ENCODE peak calls at places on chromosome 15, in seven cellular contexts. One of them, this sample, is unnamed.

GRCh38 chr15:53910236-53910849 is 67.9 kb upstream of the UNC13C start:
- DNase-seq in activated T-cell treated with anti-CD3 and anti-CD28 coated beads for 48 hours: no peak
- DNase-seq in NCI-H2081 treated with DMSO at 0.1 percent for 48 hours: no peak
- DNase-seq in left ventricle myocardium superior: no peak
- DNase-seq in GM19239: no peak
- DNase-seq in AG09309: no peak
- DNase-seq in stimulated activated naive B cell treated with anti-CD40 and anti-IgM and Interleukin-4, amounts not matched to agents 10 μg/mL and 1 μg/mL and 100 μg/mL, for 72 hours: no peak
- DNase-seq in this sample: no peak

GRCh38 chr15:75208501-75209288 is 7.0 kb downstream of the C15orf39 start:
- DNase-seq in activated T-cell treated with anti-CD3 and anti-CD28 coated beads for 48 hours: no peak
- DNase-seq in NCI-H2081 treated with DMSO at 0.1 percent for 48 hours: no peak
- DNase-seq in left ventricle myocardium superior: peak; percentile 65
- DNase-seq in GM19239: no peak
- DNase-seq in AG09309: no peak
- DNase-seq in stimulated activated naive B cell treated with anti-CD40 and anti-IgM and Interleukin-4, amounts not matched to agents 10 μg/mL and 1 μg/mL and 100 μg/mL, for 72 hours: no peak
- DNase-seq in this sample: no peak

GRCh38 chr15:72197460-72198409 is at the start of gene GRAMD2A:
- DNase-seq in activated T-cell treated with anti-CD3 and anti-CD28 coated beads for 48 hours: peak; percentile 40
- DNase-seq in NCI-H2081 treated with DMSO at 0.1 percent for 48 hours: no peak
- DNase-seq in left ventricle myocardium superior: peak; percentile 53
- DNase-seq in GM19239: peak; percentile 75
- DNase-seq in AG09309: no peak
- DNase-seq in stimulated activated naive B cell treated with anti-CD40 and anti-IgM and Interleukin-4, amounts not matched to agents 10 μg/mL and 1 μg/mL and 100 μg/mL, for 72 hours: no peak
- DNase-seq in this sample: peak; percentile 34

GRCh38 chr15:77064539-77065308 is 6.2 kb downstream of the TSPAN3 start:
- DNase-seq in activated T-cell treated with anti-CD3 and anti-CD28 coated beads for 48 hours: no peak
- DNase-seq in NCI-H2081 treated with DMSO at 0.1 percent for 48 hours: no peak
- DNase-seq in left ventricle myocardium superior: no peak
- DNase-seq in GM19239: no peak
- DNase-seq in AG09309: no peak
- DNase-seq in stimulated activated naive B cell treated with anti-CD40 and anti-IgM and Interleukin-4, amounts not matched to agents 10 μg/mL and 1 μg/mL and 100 μg/mL, for 72 hours: no peak
- DNase-seq in this sample: no peak

GRCh38 chr15:33840615-33841014 is 127.7 kb upstream of the CHRM5 start:
- DNase-seq in activated T-cell treated with anti-CD3 and anti-CD28 coated beads for 48 hours: no peak
- DNase-seq in NCI-H2081 treated with DMSO at 0.1 percent for 48 hours: no peak
- DNase-seq in left ventricle myocardium superior: no peak
- DNase-seq in GM19239: no peak
- DNase-seq in AG09309: no peak
- DNase-seq in stimulated activated naive B cell treated with anti-CD40 and anti-IgM and Interleukin-4, amounts not matched to agents 10 μg/mL and 1 μg/mL and 100 μg/mL, for 72 hours: no peak
- DNase-seq in this sample: no peak

GRCh38 chr15:77059761-77060345 is 11.1 kb downstream of the TSPAN3 start:
- DNase-seq in activated T-cell treated with anti-CD3 and anti-CD28 coated beads for 48 hours: no peak
- DNase-seq in NCI-H2081 treated with DMSO at 0.1 percent for 48 hours: no peak
- DNase-seq in left ventricle myocardium superior: no peak
- DNase-seq in GM19239: no peak
- DNase-seq in AG09309: no peak
- DNase-seq in stimulated activated naive B cell treated with anti-CD40 and anti-IgM and Interleukin-4, amounts not matched to agents 10 μg/mL and 1 μg/mL and 100 μg/mL, for 72 hours: no peak
- DNase-seq in this sample: no peak

GRCh38 chr15:84747423-84748273 is 744 bp upstream of the ZNF592 start:
- DNase-seq in activated T-cell treated with anti-CD3 and anti-CD28 coated beads for 48 hours: peak; percentile 59
- DNase-seq in NCI-H2081 treated with DMSO at 0.1 percent for 48 hours: no peak
- DNase-seq in left ventricle myocardium superior: peak; percentile 88
- DNase-seq in GM19239: peak; percentile 28
- DNase-seq in AG09309: no peak
- DNase-seq in stimulated activated naive B cell treated with anti-CD40 and anti-IgM and Interleukin-4, amounts not matched to agents 10 μg/mL and 1 μg/mL and 100 μg/mL, for 72 hours: peak; percentile 74
- DNase-seq in this sample: peak; percentile 85

GRCh38 chr15:76964157-76964556 is 30.8 kb upstream of the PSTPIP1 start:
- DNase-seq in activated T-cell treated with anti-CD3 and anti-CD28 coated beads for 48 hours: no peak
- DNase-seq in NCI-H2081 treated with DMSO at 0.1 percent for 48 hours: no peak
- DNase-seq in left ventricle myocardium superior: no peak
- DNase-seq in GM19239: no peak
- DNase-seq in AG09309: no peak
- DNase-seq in stimulated activated naive B cell treated with anti-CD40 and anti-IgM and Interleukin-4, amounts not matched to agents 10 μg/mL and 1 μg/mL and 100 μg/mL, for 72 hours: no peak
- DNase-seq in this sample: no peak

GRCh38 chr15:38354321-38354929 is 99.5 kb upstream of the FAM98B start:
- DNase-seq in activated T-cell treated with anti-CD3 and anti-CD28 coated beads for 48 hours: peak; percentile 37
- DNase-seq in NCI-H2081 treated with DMSO at 0.1 percent for 48 hours: no peak
- DNase-seq in left ventricle myocardium superior: peak; percentile 43
- DNase-seq in GM19239: peak; percentile 12
- DNase-seq in AG09309: peak; percentile 27
- DNase-seq in stimulated activated naive B cell treated with anti-CD40 and anti-IgM and Interleukin-4, amounts not matched to agents 10 μg/mL and 1 μg/mL and 100 μg/mL, for 72 hours: peak; percentile 42
- DNase-seq in this sample: peak; percentile 29

GRCh38 chr15:93862791-93863190 is 368.6 kb upstream of the MCTP2 start:
- DNase-seq in activated T-cell treated with anti-CD3 and anti-CD28 coated beads for 48 hours: no peak
- DNase-seq in NCI-H2081 treated with DMSO at 0.1 percent for 48 hours: no peak
- DNase-seq in left ventricle myocardium superior: no peak
- DNase-seq in GM19239: no peak
- DNase-seq in AG09309: no peak
- DNase-seq in stimulated activated naive B cell treated with anti-CD40 and anti-IgM and Interleukin-4, amounts not matched to agents 10 μg/mL and 1 μg/mL and 100 μg/mL, for 72 hours: no peak
- DNase-seq in this sample: no peak

GRCh38 chr15:95884276-95884675 is 446.2 kb upstream of the NR2F2 start:
- DNase-seq in activated T-cell treated with anti-CD3 and anti-CD28 coated beads for 48 hours: no peak
- DNase-seq in NCI-H2081 treated with DMSO at 0.1 percent for 48 hours: no peak
- DNase-seq in left ventricle myocardium superior: no peak
- DNase-seq in GM19239: no peak
- DNase-seq in AG09309: peak; percentile 66
- DNase-seq in stimulated activated naive B cell treated with anti-CD40 and anti-IgM and Interleukin-4, amounts not matched to agents 10 μg/mL and 1 μg/mL and 100 μg/mL, for 72 hours: no peak
- DNase-seq in this sample: no peak

GRCh38 chr15:71181454-71181853 is 66.2 kb downstream of the THSD4 start:
- DNase-seq in activated T-cell treated with anti-CD3 and anti-CD28 coated beads for 48 hours: no peak
- DNase-seq in NCI-H2081 treated with DMSO at 0.1 percent for 48 hours: no peak
- DNase-seq in left ventricle myocardium superior: no peak
- DNase-seq in GM19239: no peak
- DNase-seq in AG09309: no peak
- DNase-seq in stimulated activated naive B cell treated with anti-CD40 and anti-IgM and Interleukin-4, amounts not matched to agents 10 μg/mL and 1 μg/mL and 100 μg/mL, for 72 hours: no peak
- DNase-seq in this sample: no peak

GRCh38 chr15:69940441-69940785 is 157.3 kb downstream of the TLE3 start:
- DNase-seq in activated T-cell treated with anti-CD3 and anti-CD28 coated beads for 48 hours: no peak
- DNase-seq in NCI-H2081 treated with DMSO at 0.1 percent for 48 hours: no peak
- DNase-seq in left ventricle myocardium superior: no peak
- DNase-seq in GM19239: no peak
- DNase-seq in AG09309: no peak
- DNase-seq in stimulated activated naive B cell treated with anti-CD40 and anti-IgM and Interleukin-4, amounts not matched to agents 10 μg/mL and 1 μg/mL and 100 μg/mL, for 72 hours: no peak
- DNase-seq in this sample: no peak

GRCh38 chr15:64191971-64192830 is 29.4 kb upstream of the PPIB start:
- DNase-seq in activated T-cell treated with anti-CD3 and anti-CD28 coated beads for 48 hours: no peak
- DNase-seq in NCI-H2081 treated with DMSO at 0.1 percent for 48 hours: no peak
- DNase-seq in left ventricle myocardium superior: no peak
- DNase-seq in GM19239: no peak
- DNase-seq in AG09309: no peak
- DNase-seq in stimulated activated naive B cell treated with anti-CD40 and anti-IgM and Interleukin-4, amounts not matched to agents 10 μg/mL and 1 μg/mL and 100 μg/mL, for 72 hours: no peak
- DNase-seq in this sample: no peak

GRCh38 chr15:89217031-89217430 is 4.3 kb downstream of the RLBP1 start:
- DNase-seq in activated T-cell treated with anti-CD3 and anti-CD28 coated beads for 48 hours: no peak
- DNase-seq in NCI-H2081 treated with DMSO at 0.1 percent for 48 hours: no peak
- DNase-seq in left ventricle myocardium superior: no peak
- DNase-seq in GM19239: no peak
- DNase-seq in AG09309: no peak
- DNase-seq in stimulated activated naive B cell treated with anti-CD40 and anti-IgM and Interleukin-4, amounts not matched to agents 10 μg/mL and 1 μg/mL and 100 μg/mL, for 72 hours: no peak
- DNase-seq in this sample: no peak

GRCh38 chr15:95911570-95912279 is 418.8 kb upstream of the NR2F2 start:
- DNase-seq in activated T-cell treated with anti-CD3 and anti-CD28 coated beads for 48 hours: no peak
- DNase-seq in NCI-H2081 treated with DMSO at 0.1 percent for 48 hours: no peak
- DNase-seq in left ventricle myocardium superior: no peak
- DNase-seq in GM19239: no peak
- DNase-seq in AG09309: no peak
- DNase-seq in stimulated activated naive B cell treated with anti-CD40 and anti-IgM and Interleukin-4, amounts not matched to agents 10 μg/mL and 1 μg/mL and 100 μg/mL, for 72 hours: no peak
- DNase-seq in this sample: no peak

GRCh38 chr15:67832031-67832551 is 6.8 kb downstream of the SKOR1 start:
- DNase-seq in activated T-cell treated with anti-CD3 and anti-CD28 coated beads for 48 hours: no peak
- DNase-seq in NCI-H2081 treated with DMSO at 0.1 percent for 48 hours: no peak
- DNase-seq in left ventricle myocardium superior: no peak
- DNase-seq in GM19239: no peak
- DNase-seq in AG09309: no peak
- DNase-seq in stimulated activated naive B cell treated with anti-CD40 and anti-IgM and Interleukin-4, amounts not matched to agents 10 μg/mL and 1 μg/mL and 100 μg/mL, for 72 hours: no peak
- DNase-seq in this sample: no peak

GRCh38 chr15:74124196-74124595 is 6.2 kb upstream of the ISLR2 start:
- DNase-seq in activated T-cell treated with anti-CD3 and anti-CD28 coated beads for 48 hours: no peak
- DNase-seq in NCI-H2081 treated with DMSO at 0.1 percent for 48 hours: no peak
- DNase-seq in left ventricle myocardium superior: no peak
- DNase-seq in GM19239: no peak
- DNase-seq in AG09309: no peak
- DNase-seq in stimulated activated naive B cell treated with anti-CD40 and anti-IgM and Interleukin-4, amounts not matched to agents 10 μg/mL and 1 μg/mL and 100 μg/mL, for 72 hours: no peak
- DNase-seq in this sample: no peak

GRCh38 chr15:80275946-80276345 is 23.9 kb upstream of the CTXND1 start:
- DNase-seq in activated T-cell treated with anti-CD3 and anti-CD28 coated beads for 48 hours: no peak
- DNase-seq in NCI-H2081 treated with DMSO at 0.1 percent for 48 hours: no peak
- DNase-seq in left ventricle myocardium superior: no peak
- DNase-seq in GM19239: no peak
- DNase-seq in AG09309: peak; percentile 7
- DNase-seq in stimulated activated naive B cell treated with anti-CD40 and anti-IgM and Interleukin-4, amounts not matched to agents 10 μg/mL and 1 μg/mL and 100 μg/mL, for 72 hours: no peak
- DNase-seq in this sample: no peak

GRCh38 chr15:73568881-73569280 is 64.3 kb downstream of the NPTN start:
- DNase-seq in activated T-cell treated with anti-CD3 and anti-CD28 coated beads for 48 hours: no peak
- DNase-seq in NCI-H2081 treated with DMSO at 0.1 percent for 48 hours: no peak
- DNase-seq in left ventricle myocardium superior: no peak
- DNase-seq in GM19239: no peak
- DNase-seq in AG09309: no peak
- DNase-seq in stimulated activated naive B cell treated with anti-CD40 and anti-IgM and Interleukin-4, amounts not matched to agents 10 μg/mL and 1 μg/mL and 100 μg/mL, for 72 hours: no peak
- DNase-seq in this sample: no peak

GRCh38 chr15:78536134-78536533 is 4.1 kb upstream of the PSMA4 start:
- DNase-seq in activated T-cell treated with anti-CD3 and anti-CD28 coated beads for 48 hours: no peak
- DNase-seq in NCI-H2081 treated with DMSO at 0.1 percent for 48 hours: no peak
- DNase-seq in left ventricle myocardium superior: no peak
- DNase-seq in GM19239: no peak
- DNase-seq in AG09309: no peak
- DNase-seq in stimulated activated naive B cell treated with anti-CD40 and anti-IgM and Interleukin-4, amounts not matched to agents 10 μg/mL and 1 μg/mL and 100 μg/mL, for 72 hours: no peak
- DNase-seq in this sample: no peak

GRCh38 chr15:40853241-40853890 is 9.5 kb downstream of the SPINT1 start:
- DNase-seq in activated T-cell treated with anti-CD3 and anti-CD28 coated beads for 48 hours: no peak
- DNase-seq in NCI-H2081 treated with DMSO at 0.1 percent for 48 hours: no peak
- DNase-seq in left ventricle myocardium superior: no peak
- DNase-seq in GM19239: no peak
- DNase-seq in AG09309: no peak
- DNase-seq in stimulated activated naive B cell treated with anti-CD40 and anti-IgM and Interleukin-4, amounts not matched to agents 10 μg/mL and 1 μg/mL and 100 μg/mL, for 72 hours: no peak
- DNase-seq in this sample: no peak

GRCh38 chr15:37031198-37031597 is 69.2 kb downstream of the MEIS2 start:
- DNase-seq in activated T-cell treated with anti-CD3 and anti-CD28 coated beads for 48 hours: no peak
- DNase-seq in NCI-H2081 treated with DMSO at 0.1 percent for 48 hours: no peak
- DNase-seq in left ventricle myocardium superior: no peak
- DNase-seq in GM19239: no peak
- DNase-seq in AG09309: peak; percentile 48
- DNase-seq in stimulated activated naive B cell treated with anti-CD40 and anti-IgM and Interleukin-4, amounts not matched to agents 10 μg/mL and 1 μg/mL and 100 μg/mL, for 72 hours: no peak
- DNase-seq in this sample: no peak

GRCh38 chr15:89566141-89566540 is 9.1 kb upstream of the TICRR start:
- DNase-seq in activated T-cell treated with anti-CD3 and anti-CD28 coated beads for 48 hours: no peak
- DNase-seq in NCI-H2081 treated with DMSO at 0.1 percent for 48 hours: no peak
- DNase-seq in left ventricle myocardium superior: no peak
- DNase-seq in GM19239: no peak
- DNase-seq in AG09309: no peak
- DNase-seq in stimulated activated naive B cell treated with anti-CD40 and anti-IgM and Interleukin-4, amounts not matched to agents 10 μg/mL and 1 μg/mL and 100 μg/mL, for 72 hours: no peak
- DNase-seq in this sample: no peak

GRCh38 chr15:40441736-40442531 is 1.2 kb downstream of the BAHD1 start:
- DNase-seq in activated T-cell treated with anti-CD3 and anti-CD28 coated beads for 48 hours: no peak
- DNase-seq in NCI-H2081 treated with DMSO at 0.1 percent for 48 hours: no peak
- DNase-seq in left ventricle myocardium superior: peak; percentile 49
- DNase-seq in GM19239: no peak
- DNase-seq in AG09309: no peak
- DNase-seq in stimulated activated naive B cell treated with anti-CD40 and anti-IgM and Interleukin-4, amounts not matched to agents 10 μg/mL and 1 μg/mL and 100 μg/mL, for 72 hours: no peak
- DNase-seq in this sample: peak; percentile 60

GRCh38 chr15:42140383-42141070 is 15.9 kb downstream of the PLA2G4F start:
- DNase-seq in activated T-cell treated with anti-CD3 and anti-CD28 coated beads for 48 hours: no peak
- DNase-seq in NCI-H2081 treated with DMSO at 0.1 percent for 48 hours: no peak
- DNase-seq in left ventricle myocardium superior: no peak
- DNase-seq in GM19239: no peak
- DNase-seq in AG09309: no peak
- DNase-seq in stimulated activated naive B cell treated with anti-CD40 and anti-IgM and Interleukin-4, amounts not matched to agents 10 μg/mL and 1 μg/mL and 100 μg/mL, for 72 hours: no peak
- DNase-seq in this sample: no peak

GRCh38 chr15:68735610-68736009 is 85.1 kb downstream of the ANP32A start:
- DNase-seq in activated T-cell treated with anti-CD3 and anti-CD28 coated beads for 48 hours: no peak
- DNase-seq in NCI-H2081 treated with DMSO at 0.1 percent for 48 hours: no peak
- DNase-seq in left ventricle myocardium superior: no peak
- DNase-seq in GM19239: no peak
- DNase-seq in AG09309: no peak
- DNase-seq in stimulated activated naive B cell treated with anti-CD40 and anti-IgM and Interleukin-4, amounts not matched to agents 10 μg/mL and 1 μg/mL and 100 μg/mL, for 72 hours: no peak
- DNase-seq in this sample: no peak

GRCh38 chr15:64897345-64897985 is 14.2 kb upstream of the ANKDD1A start:
- DNase-seq in activated T-cell treated with anti-CD3 and anti-CD28 coated beads for 48 hours: no peak
- DNase-seq in NCI-H2081 treated with DMSO at 0.1 percent for 48 hours: no peak
- DNase-seq in left ventricle myocardium superior: peak; percentile 81
- DNase-seq in GM19239: no peak
- DNase-seq in AG09309: no peak
- DNase-seq in stimulated activated naive B cell treated with anti-CD40 and anti-IgM and Interleukin-4, amounts not matched to agents 10 μg/mL and 1 μg/mL and 100 μg/mL, for 72 hours: no peak
- DNase-seq in this sample: peak; percentile 79

GRCh38 chr15:49624046-49624445 is 3.2 kb downstream of the DTWD1 start:
- DNase-seq in activated T-cell treated with anti-CD3 and anti-CD28 coated beads for 48 hours: no peak
- DNase-seq in NCI-H2081 treated with DMSO at 0.1 percent for 48 hours: no peak
- DNase-seq in left ventricle myocardium superior: no peak
- DNase-seq in GM19239: no peak
- DNase-seq in AG09309: no peak
- DNase-seq in stimulated activated naive B cell treated with anti-CD40 and anti-IgM and Interleukin-4, amounts not matched to agents 10 μg/mL and 1 μg/mL and 100 μg/mL, for 72 hours: no peak
- DNase-seq in this sample: no peak

GRCh38 chr15:37140531-37141053 is 40.2 kb upstream of the MEIS2 start:
- DNase-seq in activated T-cell treated with anti-CD3 and anti-CD28 coated beads for 48 hours: no peak
- DNase-seq in NCI-H2081 treated with DMSO at 0.1 percent for 48 hours: no peak
- DNase-seq in left ventricle myocardium superior: no peak
- DNase-seq in GM19239: no peak
- DNase-seq in AG09309: peak; percentile 7
- DNase-seq in stimulated activated naive B cell treated with anti-CD40 and anti-IgM and Interleukin-4, amounts not matched to agents 10 μg/mL and 1 μg/mL and 100 μg/mL, for 72 hours: no peak
- DNase-seq in this sample: no peak

GRCh38 chr15:79332824-79333510 is 22.1 kb downstream of the TMED3 start:
- DNase-seq in activated T-cell treated with anti-CD3 and anti-CD28 coated beads for 48 hours: no peak
- DNase-seq in NCI-H2081 treated with DMSO at 0.1 percent for 48 hours: no peak
- DNase-seq in left ventricle myocardium superior: no peak
- DNase-seq in GM19239: no peak
- DNase-seq in AG09309: no peak
- DNase-seq in stimulated activated naive B cell treated with anti-CD40 and anti-IgM and Interleukin-4, amounts not matched to agents 10 μg/mL and 1 μg/mL and 100 μg/mL, for 72 hours: no peak
- DNase-seq in this sample: no peak

GRCh38 chr15:70569139-70569717 is 194.1 kb downstream of the UACA start:
- DNase-seq in activated T-cell treated with anti-CD3 and anti-CD28 coated beads for 48 hours: no peak
- DNase-seq in NCI-H2081 treated with DMSO at 0.1 percent for 48 hours: no peak
- DNase-seq in left ventricle myocardium superior: no peak
- DNase-seq in GM19239: no peak
- DNase-seq in AG09309: peak; percentile 89
- DNase-seq in stimulated activated naive B cell treated with anti-CD40 and anti-IgM and Interleukin-4, amounts not matched to agents 10 μg/mL and 1 μg/mL and 100 μg/mL, for 72 hours: no peak
- DNase-seq in this sample: no peak

GRCh38 chr15:80788536-80788935 is 9.4 kb downstream of the CEMIP start:
- DNase-seq in activated T-cell treated with anti-CD3 and anti-CD28 coated beads for 48 hours: no peak
- DNase-seq in NCI-H2081 treated with DMSO at 0.1 percent for 48 hours: no peak
- DNase-seq in left ventricle myocardium superior: no peak
- DNase-seq in GM19239: no peak
- DNase-seq in AG09309: no peak
- DNase-seq in stimulated activated naive B cell treated with anti-CD40 and anti-IgM and Interleukin-4, amounts not matched to agents 10 μg/mL and 1 μg/mL and 100 μg/mL, for 72 hours: no peak
- DNase-seq in this sample: no peak

GRCh38 chr15:89822030-89822429 is 7.4 kb upstream of the ANPEP start:
- DNase-seq in activated T-cell treated with anti-CD3 and anti-CD28 coated beads for 48 hours: no peak
- DNase-seq in NCI-H2081 treated with DMSO at 0.1 percent for 48 hours: no peak
- DNase-seq in left ventricle myocardium superior: no peak
- DNase-seq in GM19239: no peak
- DNase-seq in AG09309: no peak
- DNase-seq in stimulated activated naive B cell treated with anti-CD40 and anti-IgM and Interleukin-4, amounts not matched to agents 10 μg/mL and 1 μg/mL and 100 μg/mL, for 72 hours: no peak
- DNase-seq in this sample: no peak